ENCODE peak calls at places on chromosomes 5 and 9, in six cellular contexts. U is AG04450, N is germinal center, J is renal cortical epithelial cell, V is bronchial epithelial cell, R is PC-9. H is an unnamed sample.

GRCh38 chr9:133793471-133793870 is 55.3 kb upstream of the SARDH start:
- DNase-seq in U (no peak), N (no peak), J (no peak), V (no peak), R (no peak), H (no peak)

GRCh38 chr9:135152608-135153337 is 65.3 kb downstream of the OLFM1 start:
- DNase-seq in U (no peak), N (no peak), J (no peak), V (no peak), R (no peak), H (no peak)

GRCh38 chr5:169020102-169020501 is 280.8 kb downstream of the SLIT3 start:
- DNase-seq in U (no peak), N (no peak), J (peak), V (peak), R (no peak), H (peak)

GRCh38 chr5:157222506-157223230 is 42.0 kb downstream of the ITK start:
- DNase-seq in U (no peak), N (no peak), J (peak), V (no peak), R (no peak), H (peak)

GRCh38 chr9:447230-448025 is 232.8 kb downstream of the DOCK8 start:
- DNase-seq in U (no peak), N (no peak), J (peak), V (peak), R (peak), H (peak)

GRCh38 chr5:65482727-65483473 is 1.2 kb upstream of the ADAMTS6 start:
- DNase-seq in U (no peak), N (peak), J (peak), V (peak), R (peak), H (peak)

GRCh38 chr5:79793304-79793703 is 103.7 kb downstream of the CMYA5 start:
- DNase-seq in U (no peak), N (no peak), J (peak), V (no peak), R (no peak), H (peak)

GRCh38 chr9:98347642-98348041 is 92.2 kb upstream of the TBC1D2 start:
- DNase-seq in U (no peak), N (no peak), J (no peak), V (no peak), R (no peak), H (no peak)

GRCh38 chr9:73148447-73148937 is 3.2 kb upstream of the ANXA1 start:
- DNase-seq in U (no peak), N (no peak), J (peak), V (peak), R (no peak), H (no peak)

GRCh38 chr5:45623855-45624254 is 72.3 kb downstream of the HCN1 start:
- DNase-seq in U (no peak), N (no peak), J (no peak), V (no peak), R (no peak), H (no peak)

GRCh38 chr5:106380736-106381135 is 1290.0 kb downstream of the EFNA5 start:
- DNase-seq in U (peak), N (no peak), J (peak), V (peak), R (no peak), H (peak)

GRCh38 chr5:21802100-21802499 is 1051.0 kb downstream of the CDH12 start:
- DNase-seq in U (no peak), N (no peak), J (no peak), V (no peak), R (no peak), H (no peak)

GRCh38 chr9:93908591-93909241 is 46.4 kb downstream of the BARX1 start:
- DNase-seq in U (no peak), N (no peak), J (no peak), V (no peak), R (no peak), H (no peak)

GRCh38 chr5:167895899-167896659 is 395.4 kb upstream of the WWC1 start:
- DNase-seq in U (no peak), N (no peak), J (no peak), V (peak), R (no peak), H (no peak)

GRCh38 chr5:113125371-113125770 is 148.8 kb downstream of the DCP2 start:
- DNase-seq in U (no peak), N (no peak), J (no peak), V (no peak), R (no peak), H (no peak)

GRCh38 chr9:35490910-35491465 is 1.1 kb downstream of the RUSC2 start:
- DNase-seq in U (no peak), N (no peak), J (peak), V (peak), R (no peak), H (peak)

GRCh38 chr9:38642951-38643350 is 22.6 kb upstream of the ANKRD18A start:
- DNase-seq in U (no peak), N (no peak), J (no peak), V (no peak), R (no peak), H (no peak)

GRCh38 chr5:81579525-81579924 is 171.4 kb downstream of the SSBP2 start:
- DNase-seq in U (no peak), N (no peak), J (no peak), V (peak), R (no peak), H (no peak)

GRCh38 chr5:120386981-120387380 is 77.1 kb upstream of the PRR16 start:
- DNase-seq in U (no peak), N (no peak), J (no peak), V (no peak), R (no peak), H (no peak)

GRCh38 chr5:92391-93220 is 638 bp downstream of the PLEKHG4B start:
- DNase-seq in U (no peak), N (no peak), J (no peak), V (no peak), R (no peak), H (no peak)

GRCh38 chr5:159819671-159820411 is 96.4 kb upstream of the ADRA1B start:
- DNase-seq in U (no peak), N (no peak), J (peak), V (peak), R (peak), H (no peak)

GRCh38 chr5:147169399-147169798 is 65.4 kb upstream of the STK32A start:
- DNase-seq in U (no peak), N (no peak), J (peak), V (peak), R (no peak), H (peak)

GRCh38 chr5:38807570-38808461 is 38.0 kb upstream of the OSMR start:
- DNase-seq in U (no peak), N (no peak), J (peak), V (no peak), R (no peak), H (no peak)

GRCh38 chr5:178590141-178590923 is at the start of gene COL23A1:
- DNase-seq in U (no peak), N (peak), J (peak), V (peak), R (no peak), H (peak)

GRCh38 chr5:34655354-34655991 is 655 bp upstream of the RAI14 start:
- DNase-seq in U (peak), N (no peak), J (peak), V (peak), R (peak), H (peak)

GRCh38 chr9:80175286-80175906 is 603.6 kb downstream of the TLE4 start:
- DNase-seq in U (no peak), N (peak), J (peak), V (peak), R (no peak), H (peak)

GRCh38 chr5:17248999-17249634 is 31.7 kb downstream of the BASP1 start:
- DNase-seq in U (peak), N (no peak), J (peak), V (peak), R (peak), H (peak)

GRCh38 chr9:94922098-94922607 is 195.7 kb downstream of the AOPEP start:
- DNase-seq in U (peak), N (no peak), J (peak), V (peak), R (peak), H (peak)

GRCh38 chr9:123282343-123283047 is 14.1 kb upstream of the STRBP start:
- DNase-seq in U (no peak), N (no peak), J (peak), V (peak), R (peak), H (peak)

GRCh38 chr5:127092690-127093089 is 19.4 kb upstream of the C5orf63 start:
- DNase-seq in U (no peak), N (no peak), J (no peak), V (peak), R (no peak), H (no peak)

GRCh38 chr9:35667939-35668338 is 2.9 kb upstream of the ARHGEF39 start:
- DNase-seq in U (no peak), N (no peak), J (no peak), V (no peak), R (no peak), H (no peak)

GRCh38 chr5:170597876-170598275 is 94.1 kb downstream of the KCNIP1 start:
- DNase-seq in U (no peak), N (no peak), J (no peak), V (no peak), R (no peak), H (peak)

GRCh38 chr9:38687389-38687842 is 32.5 kb downstream of the FAM240B start:
- DNase-seq in U (no peak), N (peak), J (peak), V (peak), R (peak), H (peak)

GRCh38 chr5:6043491-6044310 is 334.6 kb downstream of the MED10 start:
- DNase-seq in U (no peak), N (no peak), J (no peak), V (no peak), R (no peak), H (no peak)

GRCh38 chr9:99486684-99487083 is 264.6 kb downstream of the SEC61B start:
- DNase-seq in U (no peak), N (no peak), J (no peak), V (no peak), R (no peak), H (no peak)

GRCh38 chr5:88248743-88249540 is 19.7 kb downstream of the TMEM161B start:
- DNase-seq in U (no peak), N (no peak), J (no peak), V (no peak), R (no peak), H (no peak)

GRCh38 chr5:72377920-72378635 is 57.9 kb downstream of the PTCD2 start:
- DNase-seq in U (no peak), N (no peak), J (no peak), V (peak), R (no peak), H (no peak)